ENCODE peak calls at places on chromosomes 16 and 17, in four cellular contexts. J is GM13977, K is mesothelial cell of epicardium, C is nephron progenitor cell. W is an unnamed sample.

GRCh38 chr16:67653131-67654068 is 6.7 kb downstream of the ACD start:
- DNase-seq in C (peak), K (no peak), J (no peak), W (no peak)

GRCh38 chr17:83203472-83204221 is 124.2 kb downstream of the METRNL start:
- DNase-seq in J (no peak), C (no peak), K (no peak), W (no peak)

GRCh38 chr17:5210091-5210490 is 18.4 kb upstream of the ZNF594 start:
- DNase-seq in J (no peak), K (no peak), C (no peak), W (no peak)

GRCh38 chr16:30896203-30896889 is at the start of gene CTF1:
- DNase-seq in C (peak), J (peak), K (peak), W (peak)

GRCh38 chr16:49515861-49516260 is 142.3 kb downstream of the C16orf78 start:
- DNase-seq in J (no peak), C (no peak), K (no peak), W (no peak)

GRCh38 chr17:19897901-19898300 is 30.2 kb upstream of the ULK2 start:
- DNase-seq in K (no peak), C (no peak), J (no peak), W (peak)

GRCh38 chr16:15422222-15422621 is 12.2 kb upstream of the BMERB1 start:
- DNase-seq in J (no peak), K (no peak), C (no peak), W (no peak)

GRCh38 chr16:89122322-89122831 is 28.7 kb downstream of the ACSF3 start:
- DNase-seq in C (no peak), J (peak), K (no peak), W (no peak)

GRCh38 chr16:28522792-28523191 is 16.0 kb downstream of the NUPR1 start:
- DNase-seq in J (no peak), C (no peak), K (no peak), W (no peak)

GRCh38 chr16:54347961-54348360 is 61.4 kb upstream of the IRX3 start:
- DNase-seq in K (no peak), C (no peak), J (no peak), W (no peak)

GRCh38 chr16:72815348-72816318 is 232.3 kb downstream of the ZFHX3 start:
- DNase-seq in C (no peak), J (peak), K (no peak), W (no peak)

GRCh38 chr16:72814226-72814625 is 233.7 kb downstream of the ZFHX3 start:
- DNase-seq in C (no peak), J (no peak), K (no peak), W (no peak)

GRCh38 chr16:72821551-72821950 is 226.4 kb downstream of the ZFHX3 start:
- DNase-seq in C (no peak), K (no peak), J (no peak), W (no peak)

GRCh38 chr16:72819345-72819744 is 228.6 kb downstream of the ZFHX3 start:
- DNase-seq in C (no peak), J (no peak), K (no peak), W (peak)

GRCh38 chr16:72818286-72818845 is 229.6 kb downstream of the ZFHX3 start:
- DNase-seq in C (no peak), K (no peak), J (no peak), W (no peak)
- TF ChIP-seq CTCF in C (peak), K (no peak), J (peak), W (peak)

GRCh38 chr17:6749519-6749918 is 6.3 kb upstream of the XAF1 start:
- DNase-seq in C (no peak), J (no peak), K (no peak), W (no peak)
- TF ChIP-seq CTCF in C (no peak), J (peak), K (no peak), W (no peak)

DNA sequence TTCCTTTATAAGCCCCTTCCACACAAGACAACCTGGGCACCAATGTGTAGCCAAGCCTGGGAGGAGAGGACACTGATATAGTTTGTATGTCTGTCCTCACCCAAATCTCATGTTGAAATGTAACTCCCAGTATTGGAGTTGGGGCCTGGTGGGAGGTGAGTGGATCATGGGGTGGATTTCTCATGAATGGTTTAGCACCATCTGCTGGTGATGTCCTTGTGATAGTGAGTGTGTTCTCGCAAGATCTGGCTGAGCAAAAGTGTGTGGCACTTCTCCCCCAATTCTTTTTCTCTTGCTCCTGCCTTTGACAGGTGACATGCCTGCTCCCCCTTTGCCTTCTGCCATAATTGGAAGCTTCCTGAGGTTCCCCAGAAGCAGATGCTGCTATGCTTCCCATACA is 135.8 kb downstream of the USP31 start:
- DNase-seq in J (no peak), K (no peak), C (no peak), W (no peak)
- TF ChIP-seq CTCF in J (no peak), K (no peak), C (no peak), W (no peak)

DNA sequence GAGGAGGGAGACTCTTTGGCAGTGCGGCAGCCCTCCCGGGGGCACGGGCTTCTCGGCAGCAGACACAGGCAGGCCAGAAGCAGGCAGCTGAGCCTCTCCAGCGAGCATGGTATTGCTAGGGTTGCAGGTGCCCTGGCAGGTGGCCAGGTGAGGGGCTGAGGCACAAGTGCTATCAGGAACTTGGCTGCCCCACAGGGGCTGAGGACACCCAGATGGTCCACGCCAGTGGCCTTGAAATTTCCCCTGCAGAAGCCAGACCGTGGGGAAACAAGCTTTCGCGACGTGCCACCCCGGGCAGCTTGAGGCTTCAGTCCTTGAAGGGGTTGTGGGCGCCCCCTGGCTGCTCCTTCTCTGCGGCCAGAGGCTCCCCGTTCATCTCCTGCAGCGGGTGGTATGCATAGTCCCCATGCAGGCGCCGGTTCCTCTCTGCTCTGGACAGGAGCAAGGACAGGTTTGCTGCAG is 8.5 kb downstream of the NAGPA start:
- DNase-seq in C (peak), J (no peak), K (peak), W (no peak)
- TF ChIP-seq CTCF in C (peak), J (peak), K (no peak), W (peak)

GRCh38 chr16:78180349-78180748 is 80.9 kb downstream of the WWOX start:
- DNase-seq in K (no peak), J (no peak), C (no peak), W (no peak)
- TF ChIP-seq CTCF in K (no peak), J (no peak), C (no peak), W (no peak)

GRCh38 chr17:17693253-17693954 is 12.1 kb downstream of the RAI1 start:
- DNase-seq in C (peak), J (no peak), K (no peak), W (no peak)
- TF ChIP-seq CTCF in C (no peak), J (no peak), K (no peak), W (no peak)

DNA sequence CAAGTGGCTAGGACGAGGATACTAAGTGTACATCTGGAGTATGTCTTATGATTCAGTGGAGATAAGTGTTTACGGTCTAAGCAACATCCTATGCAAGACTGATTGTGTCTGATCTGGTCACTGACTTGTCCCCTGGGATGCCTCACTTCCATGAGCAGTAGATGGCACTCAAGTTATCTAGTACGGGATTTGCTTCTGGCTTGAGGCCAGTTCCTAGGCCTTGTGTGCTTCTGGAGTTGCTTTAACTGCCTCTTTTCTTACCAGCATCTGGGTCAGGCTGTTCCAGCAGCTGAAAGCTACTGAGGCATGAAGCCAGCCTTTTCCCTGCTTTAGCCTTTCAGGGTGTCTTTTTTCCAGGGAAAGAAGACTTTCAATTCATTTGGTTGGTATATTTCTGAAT is 23.0 kb downstream of the SUPT6H start:
- DNase-seq in C (no peak), K (no peak), J (no peak), W (no peak)
- TF ChIP-seq CTCF in C (no peak), K (no peak), J (no peak), W (no peak)

DNA sequence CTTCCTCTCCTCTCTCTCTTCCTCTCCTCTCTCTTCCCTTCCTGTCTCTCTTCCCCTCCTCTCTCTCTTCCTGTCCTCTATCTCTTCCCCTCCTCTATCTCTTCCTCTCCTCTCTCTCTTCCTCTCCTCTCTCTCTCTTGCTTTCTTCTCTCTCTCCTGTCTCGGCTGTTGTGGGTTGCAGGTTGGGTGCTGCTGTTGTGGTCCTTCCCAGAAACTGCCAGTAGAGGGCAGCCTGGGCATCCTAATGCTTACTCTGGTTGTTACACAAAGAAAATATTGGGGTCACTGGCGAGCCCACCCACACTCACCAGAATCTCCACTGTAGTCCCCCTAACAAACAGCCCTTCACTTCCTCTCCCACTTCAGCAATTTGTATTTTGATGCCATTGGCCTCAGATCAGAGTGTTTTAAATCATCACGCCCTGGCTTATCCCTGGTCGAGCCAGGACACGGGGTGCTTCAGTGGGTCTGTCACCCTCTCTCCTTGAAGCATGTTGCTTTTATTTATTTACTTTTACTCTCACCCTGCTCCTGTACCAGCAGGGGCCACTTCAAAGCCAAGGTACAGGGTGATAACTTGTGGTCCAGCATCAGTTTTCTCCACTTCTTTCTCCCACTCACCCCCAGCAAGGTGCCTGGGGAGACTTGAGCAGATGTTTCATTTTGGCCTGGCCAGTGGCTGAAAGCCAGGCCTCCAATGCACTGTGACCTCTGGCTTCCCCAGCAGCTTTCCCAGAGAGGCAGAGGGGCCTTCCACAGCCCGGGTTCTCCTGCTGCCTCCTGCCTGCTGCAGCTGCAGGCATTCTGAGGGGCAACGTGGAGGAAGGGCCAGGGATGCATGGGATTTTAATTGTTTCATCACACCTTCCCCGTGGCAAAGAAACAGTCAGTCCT is 4.7 kb upstream of the MMP15 start:
- DNase-seq in K (peak), J (peak), C (peak), W (no peak)
- TF ChIP-seq CTCF in K (peak), J (peak), C (peak), W (peak)

GRCh38 chr17:48003686-48004120 is 32.8 kb downstream of the CDK5RAP3 start:
- DNase-seq in K (no peak), C (no peak), J (no peak), W (no peak)

GRCh38 chr17:48004973-48005372 is 32.6 kb downstream of the COPZ2 start:
- DNase-seq in J (no peak), K (no peak), C (no peak), W (no peak)

GRCh38 chr17:48002208-48002919 is 31.5 kb downstream of the CDK5RAP3 start:
- DNase-seq in J (peak), K (no peak), C (no peak), W (no peak)

GRCh38 chr17:48001187-48001586 is 30.3 kb downstream of the CDK5RAP3 start:
- DNase-seq in J (no peak), C (no peak), K (no peak), W (no peak)

DNA sequence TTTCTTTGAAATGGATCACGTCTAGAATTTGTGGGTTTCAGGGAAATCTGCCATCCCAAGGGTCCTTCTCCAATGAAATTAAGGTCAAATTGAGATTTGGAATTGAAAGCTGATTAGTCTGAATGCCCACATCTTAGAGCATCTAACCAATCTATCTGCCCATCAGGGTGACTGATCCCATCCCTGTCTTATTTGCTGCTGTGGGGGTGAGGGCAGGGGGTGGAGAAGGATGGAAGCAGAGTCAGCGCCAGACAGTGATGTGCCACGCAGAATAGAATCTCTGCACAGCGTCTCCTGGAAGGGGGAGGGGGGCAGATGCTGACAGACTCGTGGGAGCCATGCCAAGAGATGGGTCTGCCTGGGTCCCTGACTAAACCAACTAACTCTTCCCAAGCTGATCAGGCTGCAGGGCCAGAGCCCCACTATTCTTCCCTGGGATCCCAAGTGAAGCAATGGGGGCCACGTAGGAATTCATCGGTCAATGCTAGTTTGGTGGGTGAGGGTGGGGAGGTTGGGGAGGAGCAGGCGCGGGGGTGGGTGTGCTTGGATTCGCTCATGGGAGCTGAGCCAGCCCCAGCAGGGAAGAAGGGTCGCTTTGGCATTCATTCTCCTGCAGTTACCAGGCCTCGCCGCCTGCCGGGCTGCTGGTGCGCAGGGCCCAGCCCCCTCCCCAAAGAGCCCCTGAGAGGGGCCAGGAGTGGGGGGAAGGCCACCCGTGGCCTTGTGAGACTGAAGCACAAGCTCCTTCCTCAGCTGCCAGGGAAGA is 32.2 kb downstream of the CDK5RAP3 start:
- DNase-seq in K (no peak), J (no peak), C (peak), W (no peak)
- TF ChIP-seq CTCF in K (no peak), J (no peak), C (peak), W (no peak)

GRCh38 chr16:78463591-78463990 is 364.1 kb downstream of the WWOX start:
- DNase-seq in K (no peak), C (no peak), J (no peak), W (no peak)
- TF ChIP-seq CTCF in K (no peak), C (no peak), J (no peak), W (no peak)